ENCODE peak calls at places on chromosomes 2 and 18, in four cellular contexts. C, M, Y and I are unnamed samples.

GRCh38 chr18:56709463-56709862 is 58.3 kb downstream of the WDR7 start:
- DNase-seq in Y (peak; percentile 79), M (no peak), C (no peak), I (no peak)

GRCh38 chr2:113677327-113677726 is 50.3 kb downstream of the RABL2A start:
- DNase-seq in C (no peak), Y (no peak), M (no peak), I (no peak)

GRCh38 chr18:50207722-50208121 is 12.8 kb upstream of the MYO5B start:
- DNase-seq in C (no peak), M (no peak), Y (no peak), I (no peak)

GRCh38 chr2:43542285-43542933 is 53.4 kb downstream of the THADA start:
- DNase-seq in Y (peak; percentile 86), C (no peak), M (no peak), I (no peak)

GRCh38 chr2:44268259-44268649 is 7.0 kb upstream of the SLC3A1 start:
- DNase-seq in M (no peak), C (no peak), Y (peak; percentile 47), I (no peak)

GRCh38 chr2:144553379-144553778 is 33.5 kb upstream of the ZEB2 start:
- DNase-seq in M (no peak), C (no peak), Y (peak; percentile 97), I (no peak)

GRCh38 chr2:149648282-149649030 is 60.9 kb upstream of the MMADHC start:
- DNase-seq in Y (peak; percentile 97), C (no peak), M (no peak), I (peak; percentile 42)

GRCh38 chr2:43877782-43878464 is 39.2 kb downstream of the ABCG8 start:
- DNase-seq in Y (peak; percentile 65), C (peak; percentile 68), M (no peak), I (no peak)

GRCh38 chr2:96091141-96091710 is 25.1 kb downstream of the ADRA2B start:
- DNase-seq in M (no peak), C (peak; percentile 29), Y (no peak), I (peak; percentile 24)

GRCh38 chr2:66322481-66322880 is 112.4 kb upstream of the MEIS1 start:
- DNase-seq in M (no peak), Y (no peak), C (no peak), I (no peak)

GRCh38 chr2:96092580-96092877 is 23.8 kb downstream of the ADRA2B start:
- DNase-seq in Y (no peak), C (no peak), M (no peak), I (no peak)

GRCh38 chr2:122575076-122575475 is 819.6 kb downstream of the TSN start:
- DNase-seq in M (no peak), Y (no peak), C (no peak), I (no peak)

GRCh38 chr2:23803275-23803964 is 123.5 kb downstream of the ATAD2B start:
- DNase-seq in Y (peak; percentile 74), M (no peak), C (no peak), I (no peak)

GRCh38 chr2:222355860-222356259 is 57.1 kb upstream of the PAX3 start:
- DNase-seq in M (no peak), C (no peak), Y (peak; percentile 1), I (no peak)

GRCh38 chr2:127582863-127583861 is 47.7 kb downstream of the MYO7B start:
- DNase-seq in M (no peak), C (peak; percentile 42), Y (no peak), I (no peak)

GRCh38 chr2:32772623-32773221 is 144.9 kb downstream of the TTC27 start:
- DNase-seq in M (no peak), Y (peak; percentile 84), C (no peak), I (no peak)

GRCh38 chr2:212912445-212913103 is 238.8 kb downstream of the IKZF2 start:
- DNase-seq in C (no peak), M (no peak), Y (peak; percentile 82), I (no peak)

GRCh38 chr18:25658476-25658875 is 306.5 kb upstream of the ZNF521 start:
- DNase-seq in C (no peak), Y (no peak), M (no peak), I (no peak)

GRCh38 chr2:210086292-210086691 is 83.9 kb downstream of the RPE start:
- DNase-seq in M (no peak), Y (peak; percentile 44), C (no peak), I (no peak)

GRCh38 chr2:191265311-191266170 is 20.3 kb downstream of the MYO1B start:
- DNase-seq in M (peak; percentile 12), C (no peak), Y (peak; percentile 68), I (no peak)

GRCh38 chr2:27799646-27800010 is 28.1 kb downstream of the MRPL33 start:
- DNase-seq in Y (no peak), M (no peak), C (no peak), I (no peak)

GRCh38 chr2:239305771-239306170 is 95.0 kb downstream of the HDAC4 start:
- DNase-seq in Y (no peak), C (no peak), M (no peak), I (no peak)

GRCh38 chr2:65491381-65491903 is 59.0 kb upstream of the SPRED2 start:
- DNase-seq in M (no peak), C (no peak), Y (peak; percentile 23), I (no peak)

GRCh38 chr2:68253211-68254068 is 1.1 kb upstream of the PPP3R1 start:
- DNase-seq in Y (peak; percentile 53), M (no peak), C (no peak), I (no peak)

GRCh38 chr2:20440001-20440560 is 6.8 kb upstream of the RHOB start:
- DNase-seq in C (no peak), M (no peak), Y (no peak), I (peak; percentile 32)

GRCh38 chr2:165219491-165219890 is 15.6 kb upstream of the SCN3A start:
- DNase-seq in Y (no peak), C (no peak), M (no peak), I (no peak)

GRCh38 chr2:47720036-47720435 is 62.9 kb upstream of the MSH6 start:
- DNase-seq in M (no peak), Y (peak; percentile 43), C (no peak), I (no peak)

GRCh38 chr2:204696124-204696523 is 150.8 kb downstream of the PARD3B start:
- DNase-seq in M (no peak), Y (no peak), C (no peak), I (no peak)

GRCh38 chr2:40178171-40178778 is 273.6 kb downstream of the SLC8A1 start:
- DNase-seq in Y (no peak), C (no peak), M (no peak), I (no peak)

GRCh38 chr2:132798334-132798733 is 128.3 kb upstream of the LYPD1 start:
- DNase-seq in Y (no peak), M (no peak), C (no peak), I (no peak)

GRCh38 chr2:216499641-216500218 is 1.1 kb downstream of the RPL37A start:
- DNase-seq in C (no peak), M (no peak), Y (no peak), I (no peak)
- H3K36me3 ChIP-seq in C (peaks cover 55% of the 10 kb centered on the region), M (peaks cover 23% of the 10 kb centered on the region), Y (peaks cover 26% of the 10 kb centered on the region), I (peaks cover 8% of the 10 kb centered on the region)

DNA sequence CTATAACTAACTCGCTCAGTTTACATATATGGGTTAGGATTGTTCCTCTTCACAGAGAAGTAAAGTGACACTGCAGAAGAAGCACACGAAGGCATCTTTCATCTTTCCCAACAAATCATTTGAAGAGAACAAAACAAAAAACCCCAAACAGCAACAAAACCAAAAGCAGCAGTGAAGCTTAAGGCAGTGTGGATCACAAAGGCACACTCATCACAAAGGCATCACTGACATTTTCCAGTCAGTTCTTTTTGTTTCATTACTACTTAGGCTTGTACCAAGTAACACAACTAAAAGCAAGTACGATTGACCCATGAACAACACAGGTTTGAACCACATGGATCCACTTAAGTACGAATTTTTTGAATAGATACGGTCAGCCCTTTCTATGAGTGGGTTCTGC is 75.7 kb downstream of the RNF152 start:
- DNase-seq in C (no peak), Y (no peak), M (no peak), I (no peak)
- H3K4me3 ChIP-seq in C (no peak overlapping the region), Y (no peak overlapping the region), M (no peak overlapping the region), I (no peak overlapping the region)

DNA sequence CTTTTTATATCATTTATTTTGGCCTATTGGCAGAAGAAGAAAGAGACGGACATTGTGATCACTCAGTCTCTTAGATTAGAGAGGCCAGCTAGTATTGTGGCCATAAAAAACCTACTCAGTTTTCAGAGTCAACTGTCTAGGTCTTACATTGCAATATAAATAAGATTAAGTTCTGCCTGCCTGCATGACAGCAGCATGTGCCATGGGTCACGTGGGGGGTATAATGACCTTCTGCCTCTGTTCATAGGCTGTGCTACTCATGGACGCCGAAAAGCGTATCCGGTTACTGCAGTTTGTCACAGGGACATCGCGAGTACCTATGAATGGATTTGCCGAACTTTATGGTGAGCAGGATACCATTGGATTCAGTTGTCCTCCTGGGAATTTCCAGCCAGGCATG is 238.5 kb downstream of the ALPK2 start:
- DNase-seq in M (no peak), C (peak; percentile 86), Y (no peak), I (no peak)
- H3K36me3 ChIP-seq in M (no peaks in the 10 kb centered on the region), C (peaks cover 64% of the 10 kb centered on the region), Y (no peaks in the 10 kb centered on the region), I (no peaks in the 10 kb centered on the region)

GRCh38 chr18:59220784-59221765 is 1.1 kb downstream of the GRP start:
- DNase-seq in M (no peak), C (no peak), Y (no peak), I (no peak)
- H3K4me3 ChIP-seq in M (no peak overlapping the region), C (no peak overlapping the region), Y (no peak overlapping the region), I (no peak overlapping the region)

DNA sequence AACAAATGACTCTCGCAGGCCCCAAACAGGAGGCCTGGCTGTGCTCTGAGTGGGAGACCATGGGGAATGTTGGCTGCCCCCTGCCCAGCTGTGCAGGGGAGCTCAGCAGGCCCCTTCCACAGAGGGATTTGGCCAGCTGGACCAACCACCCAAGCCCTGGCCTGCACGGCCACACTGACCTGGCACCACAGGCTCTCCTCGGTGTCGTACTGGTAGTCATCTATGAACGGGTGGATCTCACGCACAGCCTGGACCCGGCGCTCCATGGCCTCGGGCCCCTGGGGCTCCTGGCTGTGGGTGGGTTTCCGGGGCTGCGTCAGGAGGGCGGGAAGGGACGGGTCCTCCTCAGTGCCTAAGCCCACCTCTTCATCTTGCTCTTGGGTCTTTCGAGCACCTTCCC is 74.5 kb downstream of the POLR1A start:
- DNase-seq in Y (no peak), C (peak; percentile 14), M (no peak), I (no peak)
- H3K36me3 ChIP-seq in Y (peaks cover 43% of the 10 kb centered on the region), C (peaks cover 80% of the 10 kb centered on the region), M (peaks cover 66% of the 10 kb centered on the region), I (no peaks in the 10 kb centered on the region)

GRCh38 chr2:236570081-236570979 is 705 bp downstream of the ACKR3 start:
- DNase-seq in C (no peak), Y (no peak), M (no peak), I (no peak)
- H3K4me3 ChIP-seq in C (peak overlapping the region; percentile 65), Y (no peak overlapping the region), M (peak overlapping the region; percentile 75), I (peak overlapping the region; percentile 26)